ENCODE peak calls at places on chromosomes 12 and 14, in ten cellular contexts. P is CD8-positive, alpha-beta memory T cell; D is hepatocyte; H is breast epithelium; N is suprapubic skin; Q is astrocyte of the spinal cord; F is fibroblast of lung; Y is astrocyte; M is A549; X is stomach. R is an unnamed sample.

GRCh38 chr14:61330511-61330910 is 9.1 kb downstream of the PRKCH start:
- DNase-seq in Q (no peak), Y (no peak), P (no peak), M (no peak), F (no peak), X (no peak), H (no peak), N (no peak), D (no peak), R (no peak)

GRCh38 chr12:89573081-89573810 is 47.4 kb upstream of the POC1B start:
- DNase-seq in X (no peak), P (no peak), M (no peak), Y (peak; percentile 9), D (no peak), N (no peak), Q (no peak), H (no peak), F (no peak), R (no peak)

GRCh38 chr14:104794641-104795467 is 694 bp downstream of the AKT1 start:
- DNase-seq in P (no peak), F (peak; percentile 33), N (no peak), D (peak; percentile 60), H (no peak), M (no peak), Y (peak; percentile 14), Q (peak; percentile 14), X (peak; percentile 51), R (no peak)

GRCh38 chr14:22513066-22513812 is 75.8 kb downstream of the DAD1 start:
- DNase-seq in X (no peak), M (no peak), Y (no peak), P (no peak), Q (peak; percentile 37), N (no peak), D (no peak), H (no peak), F (no peak), R (no peak)

GRCh38 chr14:101843665-101844064 is 82.2 kb downstream of the PPP2R5C start:
- DNase-seq in X (no peak), P (peak; percentile 69), F (peak; percentile 11), N (no peak), Y (no peak), Q (no peak), D (no peak), H (no peak), M (no peak), R (no peak)

GRCh38 chr14:96255501-96256366 is at the start of gene BDKRB1:
- DNase-seq in X (no peak), M (no peak), F (peak; percentile 88), P (no peak), Q (peak; percentile 32), N (no peak), Y (peak; percentile 91), H (no peak), D (no peak), R (peak; percentile 87)

GRCh38 chr12:71469235-71469873 is 29.8 kb downstream of the LGR5 start:
- DNase-seq in X (no peak), N (no peak), F (peak; percentile 52), D (peak; percentile 81), Q (peak; percentile 13), Y (peak; percentile 89), P (no peak), H (no peak), M (no peak), R (no peak)

GRCh38 chr14:55074662-55075061 is 23.2 kb downstream of the MAPK1IP1L start:
- DNase-seq in M (no peak), Y (peak; percentile 59), P (no peak), Q (peak; percentile 55), N (no peak), X (no peak), H (no peak), F (peak; percentile 23), D (no peak), R (no peak)

GRCh38 chr12:103841690-103842584 is 903 bp upstream of the NT5DC3 start:
- DNase-seq in D (peak; percentile 59), Q (peak; percentile 95), N (no peak), X (peak; percentile 29), H (peak; percentile 94), Y (peak; percentile 85), F (peak; percentile 46), P (peak; percentile 61), M (peak; percentile 71), R (peak; percentile 28)

GRCh38 chr14:25622752-25623151 is 572.8 kb upstream of the STXBP6 start:
- DNase-seq in P (no peak), Y (no peak), N (no peak), D (no peak), H (no peak), X (no peak), M (no peak), Q (no peak), F (no peak), R (no peak)

GRCh38 chr12:90086281-90086680 is 377.6 kb upstream of the ATP2B1 start:
- DNase-seq in Q (no peak), F (no peak), D (no peak), P (no peak), X (no peak), M (no peak), H (no peak), Y (no peak), N (no peak), R (no peak)

GRCh38 chr12:62934799-62935674 is at the start of gene PPM1H:
- DNase-seq in N (no peak), H (peak; percentile 86), P (no peak), F (peak; percentile 14), M (peak; percentile 96), D (peak; percentile 93), Y (peak; percentile 12), Q (peak; percentile 22), X (peak; percentile 90), R (no peak)

GRCh38 chr12:56414401-56414800 is 34.8 kb downstream of the TIMELESS start:
- DNase-seq in N (no peak), H (no peak), D (no peak), F (no peak), Y (no peak), X (no peak), M (no peak), P (no peak), Q (no peak), R (no peak)

GRCh38 chr12:107129315-107129930 is 36.1 kb upstream of the CRY1 start:
- DNase-seq in Q (no peak), X (no peak), P (no peak), M (no peak), H (no peak), D (peak; percentile 11), F (no peak), N (no peak), Y (no peak), R (no peak)

GRCh38 chr12:84789184-84789583 is 123.4 kb downstream of the SLC6A15 start:
- DNase-seq in H (no peak), Y (no peak), M (no peak), F (no peak), P (no peak), D (no peak), N (no peak), Q (no peak), X (no peak), R (no peak)

GRCh38 chr14:90193925-90194324 is 62.4 kb upstream of the PSMC1 start:
- DNase-seq in D (no peak), H (no peak), Q (no peak), M (no peak), P (no peak), N (no peak), Y (no peak), X (no peak), F (no peak), R (no peak)

GRCh38 chr12:58575281-58575680 is 345.0 kb downstream of the LRIG3 start:
- DNase-seq in H (no peak), P (no peak), M (no peak), X (no peak), Q (peak; percentile 55), N (no peak), D (no peak), Y (peak; percentile 54), F (peak; percentile 95), R (no peak)

GRCh38 chr14:77123381-77124344 is 17.9 kb downstream of the ZDHHC22 start:
- DNase-seq in Q (no peak), P (no peak), X (peak; percentile 96), N (peak; percentile 88), M (no peak), Y (no peak), F (no peak), H (peak; percentile 85), D (peak; percentile 86), R (no peak)

GRCh38 chr12:121196902-121197301 is 13.0 kb upstream of the P2RX4 start:
- DNase-seq in D (no peak), X (no peak), P (no peak), M (no peak), N (no peak), Y (peak; percentile 17), F (no peak), Q (no peak), H (no peak), R (no peak)

GRCh38 chr12:49698619-49699545 is 8.3 kb downstream of the FMNL3 start:
- DNase-seq in M (no peak), X (no peak), Q (peak; percentile 67), F (peak; percentile 19), N (no peak), P (peak; percentile 50), D (no peak), H (no peak), Y (peak; percentile 71), R (no peak)
- H3K4me3 ChIP-seq in M (no peak overlapping the region), X (peak overlapping the region; percentile 5), Q (peak overlapping the region; percentile 1), F (no peak overlapping the region), N (no peak overlapping the region), P (peak overlapping the region; percentile 33), D (no peak overlapping the region), H (no peak overlapping the region), Y (peak overlapping the region; percentile 52), R (peak overlapping the region; percentile 41)

GRCh38 chr14:75523771-75524171 is 1.5 kb downstream of the BATF start:
- DNase-seq in D (no peak), X (no peak), Q (no peak), P (no peak), N (no peak), F (peak; percentile 17), H (no peak), M (no peak), Y (no peak), R (no peak)
- H3K4me3 ChIP-seq in D (no peak overlapping the region), X (peak overlapping the region; percentile 48), Q (no peak overlapping the region), P (peak overlapping the region; percentile 91), N (peak overlapping the region; percentile 42), F (no peak overlapping the region), H (no peak overlapping the region), M (no peak overlapping the region), Y (no peak overlapping the region), R (no peak overlapping the region)

GRCh38 chr12:132187646-132188450 is 43.6 kb downstream of the NOC4L start:
- DNase-seq in Y (no peak), N (no peak), M (no peak), D (no peak), X (no peak), P (no peak), Q (no peak), F (no peak), H (no peak), R (no peak)
- H3K4me3 ChIP-seq in Y (no peak overlapping the region), N (no peak overlapping the region), M (no peak overlapping the region), D (no peak overlapping the region), X (no peak overlapping the region), P (no peak overlapping the region), Q (no peak overlapping the region), F (no peak overlapping the region), H (no peak overlapping the region), R (no peak overlapping the region)

DNA sequence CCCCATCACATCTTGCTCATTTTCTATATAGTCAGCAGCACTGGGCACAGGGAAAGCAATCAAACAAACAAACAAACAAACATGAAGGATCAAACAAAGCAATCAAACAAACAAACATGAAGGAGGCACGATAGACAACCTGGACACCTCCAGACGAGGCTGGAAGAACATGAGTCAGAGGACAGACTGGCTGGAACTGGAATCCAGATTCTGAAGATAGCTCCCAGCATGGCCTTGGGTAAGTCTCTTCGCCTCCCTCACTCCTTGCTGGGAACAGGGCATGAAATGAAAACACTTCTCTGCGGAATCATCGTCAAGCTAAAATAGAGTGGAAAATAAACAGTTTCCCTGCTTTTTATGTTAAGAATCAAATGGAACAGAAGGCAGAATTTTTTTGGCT is 984.8 kb downstream of the VRK1 start:
- DNase-seq in M (no peak), P (no peak), X (no peak), D (no peak), Q (no peak), Y (no peak), F (no peak), H (no peak), N (no peak), R (no peak)
- H3K4me3 ChIP-seq in M (no peak overlapping the region), P (no peak overlapping the region), X (no peak overlapping the region), D (no peak overlapping the region), Q (no peak overlapping the region), Y (no peak overlapping the region), F (no peak overlapping the region), H (no peak overlapping the region), N (no peak overlapping the region), R (no peak overlapping the region)

R was measured in AG04449.